ENCODE peak calls at places on chromosome 1, in six cellular contexts. C is fibroblast of pulmonary artery, R is ovary, O is tibial artery, A is fibroblast of lung, T is retinal pigment epithelial cell. L is an unnamed sample.

GRCh38 chr1:228283476-228284147 is 75.8 kb downstream of the OBSCN start:
- DNase-seq in C (no peak), T (no peak), O (no peak), R (peak), A (no peak), L (no peak)

GRCh38 chr1:198123146-198123545 is 33.7 kb upstream of the NEK7 start:
- DNase-seq in T (no peak), O (no peak), C (peak), R (no peak), A (peak), L (peak)

GRCh38 chr1:1777510-1777909 is 760 bp downstream of the NADK start:
- DNase-seq in R (peak), A (peak), T (no peak), C (peak), O (peak), L (no peak)

GRCh38 chr1:21175670-21176581 is 771 bp downstream of the EIF4G3 start:
- DNase-seq in C (no peak), T (no peak), A (no peak), R (peak), O (no peak), L (no peak)

GRCh38 chr1:201724760-201725105 is 104.2 kb upstream of the IPO9 start:
- DNase-seq in C (no peak), T (no peak), R (no peak), O (peak), A (peak), L (no peak)

GRCh38 chr1:25573591-25573930 is 30.2 kb downstream of the LDLRAP1 start:
- DNase-seq in T (no peak), A (no peak), C (no peak), R (no peak), O (no peak), L (no peak)

GRCh38 chr1:203322480-203323179 is 17.3 kb downstream of the BTG2 start:
- DNase-seq in A (no peak), C (peak), O (peak), R (no peak), T (no peak), L (no peak)

GRCh38 chr1:77986810-77987209 is 7.9 kb upstream of the FUBP1 start:
- DNase-seq in C (no peak), T (no peak), R (no peak), O (no peak), A (no peak), L (no peak)

DNA sequence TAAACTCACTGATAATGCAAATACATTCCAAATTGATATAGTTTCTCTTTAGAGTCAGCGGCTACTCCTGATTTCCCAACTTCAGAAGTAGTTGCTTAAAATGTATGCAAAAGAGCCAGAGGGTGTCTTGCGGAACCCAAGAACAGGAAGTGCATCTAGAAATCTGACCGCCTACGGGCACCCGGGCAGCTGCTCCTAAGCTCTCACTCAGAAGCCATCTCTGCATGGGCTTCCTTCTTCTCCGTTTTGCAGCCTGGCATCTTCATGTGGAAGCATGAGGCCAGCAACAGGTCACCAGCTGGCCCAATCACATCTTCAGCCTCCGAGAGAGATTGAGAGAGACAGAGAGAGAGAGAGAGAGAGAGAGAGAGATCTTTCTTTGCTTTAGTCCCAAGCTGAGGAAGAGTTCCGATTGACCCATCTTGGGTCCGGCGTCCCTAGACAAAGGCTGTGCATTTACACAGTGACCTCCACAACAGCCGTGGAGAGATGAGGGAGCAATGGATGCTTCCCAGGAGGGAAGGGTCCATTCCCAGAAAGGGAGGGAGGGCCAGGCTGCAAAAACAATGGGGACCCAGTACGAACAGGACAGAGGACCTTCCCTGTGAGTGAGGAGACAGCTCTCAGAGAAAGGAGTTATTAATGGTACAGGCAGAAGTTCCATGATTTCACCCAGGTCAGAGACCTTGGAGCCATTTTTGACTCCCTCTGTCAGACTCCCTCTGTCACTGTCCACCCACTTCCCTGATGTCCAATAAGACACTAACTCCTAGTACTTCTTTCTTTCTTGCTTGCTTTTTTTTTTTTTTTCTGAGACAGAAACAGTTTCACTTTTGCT is 28.2 kb upstream of the SLC30A1 start:
- DNase-seq in C (peak), T (no peak), R (no peak), O (no peak), A (no peak), L (no peak)
- H3K4me3 ChIP-seq in C (no peak), T (no peak), R (no peak), O (peak), A (no peak), L (no peak)

DNA sequence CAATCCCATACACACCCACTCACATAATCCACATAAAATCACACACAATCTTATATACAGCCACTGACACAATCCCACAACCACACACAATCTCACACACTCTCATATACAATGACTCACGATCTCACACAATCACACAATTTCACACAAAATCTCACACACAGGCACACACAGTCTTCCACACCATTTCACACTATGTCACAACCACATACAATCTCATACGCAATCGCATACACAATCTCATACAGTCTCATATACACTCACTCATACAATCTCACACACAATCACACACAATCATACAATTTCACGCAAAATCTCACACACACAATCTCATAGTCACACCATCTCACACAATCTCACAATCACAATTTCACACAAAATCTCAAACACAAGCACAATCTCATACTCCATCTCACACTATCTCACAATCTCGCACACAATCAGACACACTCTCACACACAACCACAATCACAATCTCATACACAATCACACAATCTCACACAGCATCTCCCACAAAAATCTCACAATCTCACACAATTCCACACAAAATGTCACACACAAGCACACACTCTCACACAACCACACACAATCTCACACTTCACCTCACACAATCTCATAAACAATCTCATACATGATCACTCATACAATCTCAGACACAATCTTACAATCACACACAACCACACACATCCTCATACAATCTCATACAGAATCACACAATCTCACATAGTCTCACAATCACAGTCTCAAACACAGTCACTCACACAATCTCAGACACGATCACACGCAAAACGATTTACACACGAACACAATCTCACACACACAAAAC is 18.5 kb downstream of the CASZ1 start:
- DNase-seq in T (no peak), A (no peak), R (no peak), C (no peak), O (no peak), L (no peak)
- H3K4me3 ChIP-seq in T (no peak), A (no peak), R (no peak), C (no peak), O (no peak), L (no peak)

GRCh38 chr1:205443585-205444299 is 12.1 kb downstream of the BLACAT1 start:
- DNase-seq in A (no peak), C (no peak), T (no peak), O (peak), R (no peak), L (no peak)

GRCh38 chr1:205444300-205444930 is 11.4 kb downstream of the BLACAT1 start:
- DNase-seq in A (peak), T (no peak), C (no peak), O (peak), R (no peak), L (no peak)

GRCh38 chr1:205445653-205445955 is 10.2 kb downstream of the BLACAT1 start:
- DNase-seq in R (no peak), C (no peak), O (no peak), T (no peak), A (no peak), L (no peak)

GRCh38 chr1:205446828-205447227 is 9.0 kb downstream of the BLACAT1 start:
- DNase-seq in C (peak), T (no peak), O (peak), R (no peak), A (no peak), L (no peak)

GRCh38 chr1:205444931-205445652 is 10.8 kb downstream of the BLACAT1 start:
- DNase-seq in A (peak), T (peak), O (peak), C (peak), R (peak), L (no peak)
- H3K4me3 ChIP-seq in A (no peak), T (peak), O (peak), C (no peak), R (peak), L (no peak)

GRCh38 chr1:14946011-14946359 is 207.6 kb upstream of the TMEM51 start:
- DNase-seq in C (no peak), T (no peak), O (no peak), R (no peak), A (no peak), L (no peak)
- H3K4me3 ChIP-seq in C (no peak), T (peak), O (peak), R (no peak), A (peak), L (peak)